ENCODE peak calls at places on chromosomes 12 and 14, in six cellular contexts. C is PC-3; X is type B pancreatic cell; D is hepatocyte; B is CD8-positive, alpha-beta T cell; F is Calu3. G is an unnamed sample.

GRCh38 chr14:50383618-50384225 is 13.0 kb downstream of the CDKL1 start:
- DNase-seq in F (no peak), C (no peak), D (peak; percentile 25), X (no peak), B (no peak), G (no peak)

GRCh38 chr14:19800282-19801117 is 3.1 kb upstream of the OR4N2 start:
- DNase-seq in C (no peak), D (no peak), B (no peak), X (peak; percentile 73), F (no peak), G (no peak)

GRCh38 chr12:51262758-51263177 is 7.4 kb downstream of the SMAGP start:
- DNase-seq in F (peak; percentile 63), X (no peak), D (no peak), B (no peak), C (peak; percentile 56), G (no peak)

GRCh38 chr14:90883782-90884181 is 67.6 kb upstream of the TTC7B start:
- DNase-seq in X (no peak), D (no peak), F (no peak), C (no peak), B (no peak), G (no peak)

GRCh38 chr12:95506707-95507523 is 33.0 kb downstream of the METAP2 start:
- DNase-seq in B (no peak), C (no peak), D (no peak), X (no peak), F (no peak), G (no peak)

GRCh38 chr12:79668113-79668512 is 22.7 kb downstream of the PAWR start:
- DNase-seq in X (no peak), F (no peak), D (no peak), B (no peak), C (no peak), G (no peak)

GRCh38 chr14:87468531-87468930 is 524.5 kb downstream of the GALC start:
- DNase-seq in C (no peak), B (no peak), F (no peak), D (no peak), X (no peak), G (no peak)

GRCh38 chr14:102980409-102980810 is 57.9 kb downstream of the AMN start:
- DNase-seq in F (no peak), D (no peak), B (no peak), X (no peak), C (no peak), G (no peak)

GRCh38 chr12:1576410-1577240 is 17.8 kb downstream of the FBXL14 start:
- DNase-seq in D (peak; percentile 80), X (no peak), C (peak; percentile 7), F (no peak), B (no peak), G (no peak)

GRCh38 chr14:105326568-105326867 is 12.0 kb downstream of the PACS2 start:
- DNase-seq in X (no peak), F (no peak), D (no peak), C (no peak), B (no peak), G (no peak)

GRCh38 chr12:49288412-49288853 is 6.5 kb upstream of the PRPH start:
- DNase-seq in F (peak; percentile 53), B (peak; percentile 79), C (peak; percentile 74), D (peak; percentile 71), X (no peak), G (no peak)

GRCh38 chr12:90333939-90334338 is 621.0 kb downstream of the CCER1 start:
- DNase-seq in D (no peak), C (peak; percentile 89), X (no peak), F (no peak), B (no peak), G (no peak)

GRCh38 chr14:28603606-28604005 is 163.0 kb upstream of the FOXG1 start:
- DNase-seq in F (no peak), C (peak; percentile 48), D (no peak), X (no peak), B (no peak), G (no peak)

GRCh38 chr12:123142518-123142840 is 8.4 kb downstream of the PITPNM2 start:
- DNase-seq in F (no peak), B (no peak), D (no peak), C (no peak), X (no peak), G (no peak)

GRCh38 chr12:75878382-75878720 is 153.2 kb downstream of the PHLDA1 start:
- DNase-seq in X (no peak), B (no peak), C (no peak), D (peak; percentile 47), F (no peak), G (no peak)

GRCh38 chr14:103880334-103880985 is 33.1 kb upstream of the PPP1R13B start:
- DNase-seq in X (no peak), C (peak; percentile 60), F (peak; percentile 68), B (peak; percentile 74), D (peak; percentile 60), G (no peak)

GRCh38 chr14:102795060-102795925 is 18.0 kb downstream of the TRAF3 start:
- DNase-seq in B (no peak), C (peak; percentile 83), X (no peak), F (peak; percentile 62), D (peak; percentile 83), G (no peak)

GRCh38 chr12:120140603-120141002 is 24.1 kb upstream of the RAB35 start:
- DNase-seq in B (no peak), D (no peak), C (no peak), X (no peak), F (no peak), G (no peak)

GRCh38 chr12:19746471-19746870 is 307.2 kb downstream of the AEBP2 start:
- DNase-seq in B (no peak), C (no peak), F (no peak), X (no peak), D (no peak), G (no peak)

GRCh38 chr12:20269352-20270067 is 98.8 kb upstream of the PDE3A start:
- DNase-seq in D (peak; percentile 4), B (no peak), F (no peak), X (no peak), C (no peak), G (no peak)

GRCh38 chr12:45727994-45728624 is 1.4 kb upstream of the ARID2 start:
- DNase-seq in C (no peak), F (no peak), B (no peak), X (no peak), D (no peak), G (no peak)

GRCh38 chr12:14219156-14219555 is 146.3 kb upstream of the ATF7IP start:
- DNase-seq in F (no peak), D (no peak), C (no peak), B (no peak), X (no peak), G (peak; percentile 71)

GRCh38 chr14:27338012-27338411 is 740.2 kb upstream of the NOVA1 start:
- DNase-seq in D (no peak), B (no peak), X (no peak), C (peak; percentile 15), F (no peak), G (no peak)

GRCh38 chr12:107844312-107844921 is 69.9 kb downstream of the ASCL4 start:
- DNase-seq in X (no peak), B (no peak), F (no peak), D (peak; percentile 29), C (no peak), G (no peak)

GRCh38 chr14:61537567-61538463 is 157.5 kb upstream of the HIF1A start:
- DNase-seq in F (peak; percentile 76), C (peak; percentile 100), D (peak; percentile 92), B (no peak), X (no peak), G (no peak)

GRCh38 chr14:71062581-71063303 is 155.5 kb downstream of the PCNX1 start:
- DNase-seq in X (no peak), C (peak; percentile 51), D (no peak), F (no peak), B (no peak), G (no peak)

GRCh38 chr14:92609955-92610354 is 96.4 kb downstream of the RIN3 start:
- DNase-seq in D (no peak), X (no peak), C (no peak), F (no peak), B (no peak), G (no peak)

DNA sequence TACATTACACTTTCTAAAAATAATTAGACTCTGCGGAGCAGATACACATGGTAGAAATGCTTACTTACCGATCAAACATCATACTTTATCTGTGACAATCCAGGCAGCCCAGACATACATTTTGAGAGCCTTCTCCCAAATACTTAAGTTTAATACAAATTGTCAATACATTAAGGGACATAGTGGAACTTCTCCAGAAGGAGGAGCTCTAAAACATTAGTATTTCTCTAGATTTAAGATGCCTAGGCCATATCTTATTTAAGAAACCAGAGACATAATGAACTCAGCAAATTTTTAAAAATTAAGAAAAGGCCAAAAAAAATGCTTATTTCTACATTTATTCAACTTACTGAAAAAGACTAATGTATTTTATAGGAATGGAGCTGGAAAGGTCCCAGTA is 16.1 kb downstream of the ACSM4 start:
- DNase-seq in X (no peak), F (no peak), D (no peak), B (no peak), C (peak; percentile 25), G (no peak)
- TF ChIP-seq CTCF in X (no peak), F (no peak), D (peak; percentile 16), B (no peak), C (peak; percentile 40), G (peak; percentile 29)

GRCh38 chr12:53599579-53599978 is 26.6 kb downstream of the ATF7 start:
- DNase-seq in F (no peak), B (no peak), X (no peak), D (no peak), C (no peak), G (no peak)
- TF ChIP-seq CTCF in F (no peak), B (peak; percentile 20), X (no peak), D (no peak), C (peak; percentile 43), G (peak; percentile 20)

GRCh38 chr14:53151523-53151866 is 1.6 kb downstream of the DDHD1 start:
- DNase-seq in X (no peak), B (no peak), D (no peak), F (no peak), C (no peak), G (no peak)

GRCh38 chr14:53152909-53153701 is at the start of gene DDHD1:
- DNase-seq in D (peak; percentile 91), B (peak; percentile 91), F (peak; percentile 77), X (peak; percentile 79), C (peak; percentile 67), G (peak; percentile 88)

GRCh38 chr14:53153702-53154112 is 584 bp upstream of the DDHD1 start:
- DNase-seq in D (no peak), C (no peak), F (no peak), B (no peak), X (no peak), G (no peak)

GRCh38 chr14:53152627-53152908 is 555 bp downstream of the DDHD1 start:
- DNase-seq in X (no peak), D (no peak), B (no peak), C (no peak), F (no peak), G (no peak)

GRCh38 chr14:53151867-53152626 is 1.1 kb downstream of the DDHD1 start:
- DNase-seq in F (peak; percentile 60), X (peak; percentile 72), B (peak; percentile 83), C (peak; percentile 75), D (peak; percentile 71), G (peak; percentile 85)
- TF ChIP-seq CTCF in F (no peak), X (peak; percentile 60), B (peak; percentile 30), C (no peak), D (no peak), G (peak; percentile 32)

DNA sequence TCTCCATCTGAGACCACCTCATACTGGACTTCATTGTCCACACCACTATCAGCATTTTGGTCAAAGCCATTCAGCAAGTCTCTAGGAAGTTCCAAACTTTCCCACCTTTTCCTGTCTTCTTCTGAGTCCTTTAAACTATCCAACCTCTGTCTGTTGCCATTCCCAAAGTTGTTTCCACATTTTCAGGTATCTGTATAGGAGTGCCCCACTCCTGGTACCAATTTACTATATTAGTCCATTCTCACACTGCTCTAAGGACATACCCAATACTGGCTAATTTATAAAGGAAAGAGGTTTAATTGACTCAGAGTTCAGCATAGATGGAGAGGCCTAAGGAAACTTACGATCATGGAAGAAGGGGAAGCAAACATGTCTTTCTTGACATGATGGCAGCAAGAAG is 292.2 kb upstream of the ATXN7L3B start:
- DNase-seq in X (no peak), D (no peak), C (no peak), B (no peak), F (no peak), G (no peak)
- TF ChIP-seq CTCF in X (no peak), D (no peak), C (no peak), B (no peak), F (no peak), G (no peak)